ENCODE peak calls at places on chromosomes 1 and 21, in six cellular contexts. C, M, D, Q, F and J are unnamed samples.

GRCh38 chr1:162003825-162004205 is 19.9 kb downstream of the OLFML2B start:
- DNase-seq in M (peak), Q (peak), C (peak), D (no peak), F (peak), J (peak)

GRCh38 chr1:84089470-84090261 is 54.4 kb upstream of the PRKACB start:
- DNase-seq in M (no peak), Q (no peak), C (no peak), F (no peak), D (no peak), J (no peak)

GRCh38 chr1:159214149-159214760 is 9.6 kb downstream of the ACKR1 start:
- DNase-seq in C (peak), Q (no peak), M (peak), D (no peak), F (peak), J (no peak)

GRCh38 chr1:10835423-10836421 is 39.3 kb upstream of the CASZ1 start:
- DNase-seq in Q (no peak), F (peak), M (peak), C (no peak), D (peak), J (no peak)

GRCh38 chr1:75097686-75098085 is 36.5 kb upstream of the LHX8 start:
- DNase-seq in F (no peak), M (no peak), Q (no peak), D (no peak), C (no peak), J (peak)

GRCh38 chr1:50742523-50742922 is 217.5 kb downstream of the FAF1 start:
- DNase-seq in F (no peak), M (no peak), Q (no peak), C (no peak), D (no peak), J (peak)

GRCh38 chr1:154739654-154740053 is 130.4 kb downstream of the KCNN3 start:
- DNase-seq in Q (no peak), F (no peak), D (no peak), C (no peak), M (no peak), J (no peak)

GRCh38 chr1:65558215-65558614 is 137.7 kb downstream of the LEPR start:
- DNase-seq in C (no peak), M (no peak), F (no peak), Q (no peak), D (no peak), J (no peak)

GRCh38 chr1:78319603-78320002 is 171.2 kb upstream of the PTGFR start:
- DNase-seq in M (no peak), F (no peak), C (no peak), D (no peak), Q (no peak), J (no peak)

GRCh38 chr1:15847893-15848142 is 311 bp downstream of the SPEN start:
- DNase-seq in Q (no peak), M (peak), C (no peak), F (no peak), D (no peak), J (no peak)

GRCh38 chr1:230286166-230286889 is 139.8 kb downstream of the PGBD5 start:
- DNase-seq in Q (no peak), D (no peak), M (peak), F (no peak), C (no peak), J (no peak)

GRCh38 chr1:173507205-173507846 is 30.2 kb downstream of the PRDX6 start:
- DNase-seq in Q (no peak), F (peak), C (no peak), D (no peak), M (peak), J (peak)

GRCh38 chr21:32457360-32457840 is 44.9 kb downstream of the EVA1C start:
- DNase-seq in M (peak), F (no peak), D (no peak), Q (peak), C (no peak), J (no peak)

GRCh38 chr1:208182880-208183279 is 61.3 kb downstream of the PLXNA2 start:
- DNase-seq in F (no peak), D (no peak), Q (no peak), M (peak), C (no peak), J (no peak)

GRCh38 chr1:119964673-119965363 is 68.5 kb upstream of the ADAM30 start:
- DNase-seq in Q (no peak), M (no peak), C (no peak), D (no peak), F (no peak), J (no peak)

GRCh38 chr1:241600496-241600901 is 39.7 kb downstream of the CHML start:
- DNase-seq in C (no peak), F (no peak), Q (no peak), D (no peak), M (no peak), J (no peak)

GRCh38 chr1:28934676-28935075 is 20.3 kb downstream of the EPB41 start:
- DNase-seq in Q (no peak), F (no peak), C (no peak), D (no peak), M (peak), J (no peak)

GRCh38 chr21:39842741-39843146 is 24.5 kb upstream of the PCP4 start:
- DNase-seq in C (no peak), M (no peak), Q (no peak), D (no peak), F (no peak), J (no peak)

GRCh38 chr21:42583150-42583991 is 69.7 kb downstream of the SLC37A1 start:
- DNase-seq in D (no peak), Q (peak), F (no peak), M (peak), C (no peak), J (no peak)

GRCh38 chr21:44420416-44421205 is 34.7 kb upstream of the LRRC3 start:
- DNase-seq in Q (peak), M (no peak), F (no peak), C (no peak), D (no peak), J (no peak)

GRCh38 chr1:36108314-36108713 is 16.7 kb downstream of the COL8A2 start:
- DNase-seq in C (no peak), Q (no peak), F (peak), M (peak), D (peak), J (no peak)

GRCh38 chr1:20178634-20179368 is 7.1 kb upstream of the UBXN10 start:
- DNase-seq in M (no peak), C (peak), Q (no peak), F (no peak), D (peak), J (no peak)

GRCh38 chr1:91779603-91780021 is 106.3 kb downstream of the TGFBR3 start:
- DNase-seq in Q (no peak), D (no peak), C (no peak), M (no peak), F (no peak), J (peak)

GRCh38 chr1:99548924-99549605 is 96.8 kb upstream of the PALMD start:
- DNase-seq in Q (no peak), D (peak), C (no peak), M (no peak), F (no peak), J (no peak)

GRCh38 chr1:54257876-54258275 is 57.9 kb downstream of the MRPL37 start:
- DNase-seq in C (no peak), M (no peak), Q (no peak), D (no peak), F (no peak), J (no peak)

GRCh38 chr1:161705537-161705936 is 1.5 kb upstream of the FCRLA start:
- DNase-seq in Q (no peak), D (no peak), C (no peak), F (no peak), M (no peak), J (no peak)

GRCh38 chr1:181295215-181295614 is 188.1 kb upstream of the CACNA1E start:
- DNase-seq in C (no peak), M (peak), Q (no peak), D (no peak), F (no peak), J (no peak)

GRCh38 chr1:108559215-108560142 is at the start of gene EEIG2:
- DNase-seq in Q (peak), C (peak), M (peak), F (peak), D (peak), J (peak)

GRCh38 chr1:119924948-119925898 is 28.9 kb upstream of the ADAM30 start:
- DNase-seq in D (no peak), C (no peak), M (no peak), Q (no peak), F (no peak), J (no peak)

GRCh38 chr1:43171312-43171875 is 696 bp downstream of the EBNA1BP2 start:
- DNase-seq in M (peak), C (no peak), D (no peak), Q (no peak), F (no peak), J (no peak)

GRCh38 chr1:223887724-223888428 is 42.1 kb upstream of the TP53BP2 start:
- DNase-seq in M (peak), C (no peak), F (peak), D (no peak), Q (peak), J (peak)

GRCh38 chr1:232381676-232382075 is 248.3 kb downstream of the SIPA1L2 start:
- DNase-seq in Q (no peak), C (no peak), F (no peak), D (no peak), M (no peak), J (no peak)

GRCh38 chr1:200306954-200307754 is 102.7 kb downstream of the ZNF281 start:
- DNase-seq in D (no peak), F (no peak), C (peak), M (no peak), Q (no peak), J (no peak)

GRCh38 chr1:221743416-221744208 is 1.7 kb upstream of the DUSP10 start:
- DNase-seq in F (no peak), M (peak), D (no peak), C (no peak), Q (no peak), J (no peak)

GRCh38 chr1:10451286-10451685 is 1.5 kb downstream of the CORT start:
- DNase-seq in D (no peak), C (no peak), Q (no peak), F (no peak), M (peak), J (no peak)

GRCh38 chr1:16351449-16351993 is 759 bp downstream of the FBXO42 start:
- DNase-seq in Q (peak), F (no peak), M (peak), D (peak), C (no peak), J (no peak)

GRCh38 chr1:53979712-53980450 is 33.7 kb downstream of the LRRC42 start:
- DNase-seq in D (no peak), F (no peak), C (no peak), M (no peak), Q (no peak), J (no peak)

GRCh38 chr21:35575280-35575915 is 484.9 kb downstream of the SETD4 start:
- DNase-seq in F (no peak), C (no peak), D (no peak), M (no peak), Q (no peak), J (no peak)

GRCh38 chr1:167518331-167518700 is at the start of gene CD247:
- DNase-seq in M (no peak), D (no peak), Q (no peak), C (no peak), F (no peak), J (no peak)
- H3K4me3 ChIP-seq in M (no peak), D (no peak), Q (no peak), C (no peak), F (no peak), J (no peak)

GRCh38 chr1:115988953-115989352 is 12.6 kb downstream of the SLC22A15 start:
- DNase-seq in M (no peak), D (no peak), C (no peak), F (no peak), Q (no peak), J (no peak)
- TF ChIP-seq CTCF in M (no peak), D (no peak), C (no peak), F (no peak), Q (no peak), J (no peak)

GRCh38 chr1:183642166-183642565 is 6.6 kb upstream of the ARPC5 start:
- DNase-seq in D (no peak), Q (no peak), M (no peak), C (no peak), F (no peak), J (no peak)

GRCh38 chr1:183651621-183652020 is 1.5 kb downstream of the APOBEC4 start:
- DNase-seq in D (no peak), F (no peak), Q (no peak), C (no peak), M (no peak), J (no peak)

GRCh38 chr1:183648042-183648441 is 5.1 kb downstream of the APOBEC4 start:
- DNase-seq in Q (no peak), D (no peak), F (no peak), C (no peak), M (no peak), J (no peak)

GRCh38 chr1:183645453-183646024 is 7.6 kb downstream of the APOBEC4 start:
- DNase-seq in C (no peak), F (no peak), D (no peak), M (no peak), Q (no peak), J (no peak)

DNA sequence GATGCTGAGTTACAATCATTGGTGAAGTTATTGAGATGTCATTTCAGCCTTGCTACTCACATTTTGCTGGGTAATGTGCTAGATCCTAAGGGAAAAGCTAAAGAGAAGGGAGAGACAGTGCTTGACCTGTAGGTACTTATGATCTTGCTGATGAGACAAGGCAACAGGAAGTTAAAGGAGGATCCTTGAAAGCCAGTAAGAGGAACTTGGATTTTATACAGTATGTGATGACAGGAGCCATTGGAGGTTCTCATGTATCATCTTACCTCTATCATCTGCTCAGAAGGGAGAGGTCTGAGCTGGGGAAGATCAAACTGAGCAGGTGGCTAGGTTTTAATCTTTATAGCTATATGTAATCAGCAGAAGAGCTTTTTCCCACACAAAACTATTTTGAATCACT is 6.3 kb downstream of the APOBEC4 start:
- DNase-seq in Q (no peak), F (no peak), C (peak), D (no peak), M (no peak), J (no peak)
- H3K4me3 ChIP-seq in Q (no peak), F (no peak), C (no peak), D (no peak), M (no peak), J (no peak)

GRCh38 chr1:17979815-17980214 is 127.8 kb upstream of the IGSF21 start:
- DNase-seq in Q (no peak), D (no peak), F (no peak), M (no peak), C (no peak), J (no peak)

GRCh38 chr1:17990401-17990800 is 117.2 kb upstream of the IGSF21 start:
- DNase-seq in F (no peak), C (no peak), M (no peak), D (no peak), Q (no peak), J (no peak)

GRCh38 chr1:17982197-17982596 is 125.4 kb upstream of the IGSF21 start:
- DNase-seq in D (no peak), Q (no peak), F (no peak), C (no peak), M (no peak), J (no peak)

DNA sequence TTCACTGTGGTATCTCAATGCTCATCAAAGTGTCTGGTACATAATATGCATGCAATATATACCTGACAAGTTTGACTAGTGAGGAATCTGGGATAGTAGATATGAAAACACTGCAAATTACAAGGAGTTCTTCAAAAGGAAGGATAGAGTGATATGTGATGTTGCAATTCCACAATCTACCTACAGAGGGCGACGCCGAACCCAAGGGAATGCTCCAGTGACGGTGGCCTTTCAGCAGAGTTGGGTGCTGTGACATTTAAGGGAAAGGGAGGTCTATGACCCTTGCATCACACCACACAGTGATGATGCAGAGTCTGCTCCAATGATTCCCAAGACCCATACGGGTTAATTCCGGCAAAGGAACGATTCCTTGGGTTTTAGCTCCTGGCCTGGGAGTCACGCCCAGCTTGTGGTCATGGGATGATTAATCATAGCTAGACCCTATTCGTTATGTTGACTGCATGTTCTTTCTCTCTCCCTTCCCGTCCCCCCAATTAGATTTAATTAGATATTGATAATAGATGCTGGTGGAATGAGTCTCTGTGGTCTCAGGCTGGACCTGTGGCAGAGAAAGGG is 123.0 kb upstream of the IGSF21 start:
- DNase-seq in F (peak), Q (no peak), M (no peak), D (no peak), C (peak), J (no peak)
- TF ChIP-seq CTCF in F (peak), Q (no peak), M (peak), D (peak), C (peak), J (peak)

GRCh38 chr1:165887877-165888551 is 60.6 kb downstream of the UCK2 start:
- DNase-seq in C (no peak), Q (no peak), F (no peak), D (peak), M (no peak), J (no peak)

GRCh38 chr1:165892935-165893334 is 65.5 kb downstream of the UCK2 start:
- DNase-seq in F (no peak), D (no peak), Q (no peak), C (no peak), M (no peak), J (no peak)

GRCh38 chr1:165888552-165888920 is 61.1 kb downstream of the UCK2 start:
- DNase-seq in D (no peak), C (no peak), F (no peak), Q (no peak), M (no peak), J (no peak)

GRCh38 chr1:165891461-165891860 is 64.0 kb downstream of the UCK2 start:
- DNase-seq in Q (no peak), C (no peak), F (no peak), M (peak), D (no peak), J (peak)

GRCh38 chr1:165890684-165891083 is 63.3 kb downstream of the UCK2 start:
- DNase-seq in Q (no peak), F (no peak), M (peak), C (no peak), D (no peak), J (no peak)
- H3K4me3 ChIP-seq in Q (no peak), F (no peak), M (no peak), C (no peak), D (no peak), J (no peak)

GRCh38 chr1:235558783-235559182 is 54.5 kb upstream of the B3GALNT2 start:
- DNase-seq in M (peak), C (no peak), Q (no peak), F (no peak), D (no peak), J (no peak)

GRCh38 chr1:235556807-235557206 is 52.6 kb upstream of the B3GALNT2 start:
- DNase-seq in M (no peak), C (no peak), Q (no peak), D (no peak), F (no peak), J (no peak)

GRCh38 chr1:235553063-235553675 is 48.9 kb upstream of the B3GALNT2 start:
- DNase-seq in C (no peak), D (peak), M (peak), Q (no peak), F (no peak), J (no peak)

GRCh38 chr1:235562589-235562988 is 58.3 kb upstream of the B3GALNT2 start:
- DNase-seq in F (no peak), Q (no peak), M (no peak), C (no peak), D (no peak), J (no peak)

DNA sequence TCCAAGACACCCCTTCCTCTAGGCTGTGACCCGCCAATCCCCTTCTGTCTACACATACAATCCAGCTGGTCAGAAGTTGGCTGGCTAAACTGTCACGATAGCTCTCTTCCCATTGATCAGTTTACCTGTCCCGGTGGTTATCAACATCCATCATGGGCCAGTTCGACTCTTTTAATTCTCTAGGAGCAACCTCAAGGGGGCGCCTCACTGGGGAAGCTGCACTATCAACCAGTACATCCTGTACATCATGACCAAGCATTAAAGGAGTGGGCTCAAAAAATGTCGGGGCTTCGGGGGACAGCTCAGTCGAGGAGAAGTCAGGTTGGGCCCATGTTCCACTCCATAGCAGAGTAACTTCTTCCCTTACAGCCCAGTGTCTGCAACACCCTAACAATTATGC is 53.2 kb upstream of the B3GALNT2 start:
- DNase-seq in Q (no peak), F (no peak), D (no peak), C (no peak), M (no peak), J (no peak)
- TF ChIP-seq CTCF in Q (no peak), F (peak), D (no peak), C (no peak), M (peak), J (peak)